ENCODE peak calls at places on chromosomes 2 and 18, in six cellular contexts. N is CD8-positive, alpha-beta T cell; Z is HTR-8/SVneo; A is NCI-H69; U is stimulated activated CD4-positive, alpha-beta T cell treated with anti-CD3 and anti-CD28 coated beads, Interleukin-15, amount 100 ng/mL, for 1 hour; C is activated CD4-positive, alpha-beta T cell treated with anti-CD3 and anti-CD28 coated beads for 4 hours. W is an unnamed sample.

GRCh38 chr2:163698857-163699256 is 37.0 kb downstream of the FIGN start:
- DNase-seq in U (no peak), N (no peak), A (peak; percentile 78), Z (no peak), C (no peak), W (no peak)

GRCh38 chr2:189474526-189474925 is 33.3 kb downstream of the WDR75 start:
- DNase-seq in N (no peak), C (no peak), Z (no peak), A (no peak), U (no peak), W (no peak)

GRCh38 chr18:59861963-59862819 is 37.6 kb upstream of the PMAIP1 start:
- DNase-seq in N (no peak), C (no peak), A (peak; percentile 33), Z (no peak), U (no peak), W (peak; percentile 25)

GRCh38 chr2:240021488-240022104 is 3.5 kb downstream of the NDUFA10 start:
- DNase-seq in A (peak; percentile 47), Z (peak; percentile 74), U (peak; percentile 26), N (peak; percentile 41), C (peak; percentile 47), W (peak; percentile 70)

GRCh38 chr2:41701231-41701630 is 346.6 kb upstream of the PKDCC start:
- DNase-seq in Z (no peak), C (no peak), N (no peak), U (no peak), A (no peak), W (no peak)

GRCh38 chr18:8856187-8856586 is 150.8 kb downstream of the MTCL1 start:
- DNase-seq in Z (no peak), N (no peak), A (no peak), U (no peak), C (no peak), W (no peak)

GRCh38 chr2:160816916-160817315 is 323.3 kb upstream of the RBMS1 start:
- DNase-seq in U (no peak), A (peak; percentile 53), Z (no peak), C (no peak), N (no peak), W (no peak)

GRCh38 chr2:126444511-126444910 is 211.4 kb upstream of the GYPC start:
- DNase-seq in A (no peak), N (no peak), Z (no peak), C (no peak), U (no peak), W (no peak)

GRCh38 chr18:57959278-57959677 is 84.7 kb upstream of the NEDD4L start:
- DNase-seq in Z (peak; percentile 29), U (no peak), N (no peak), A (peak; percentile 91), C (no peak), W (peak; percentile 87)

GRCh38 chr2:39737661-39738060 is 41.4 kb downstream of the THUMPD2 start:
- DNase-seq in N (no peak), C (no peak), Z (peak; percentile 71), A (no peak), U (no peak), W (peak; percentile 25)

GRCh38 chr2:144412727-144413126 is 107.2 kb downstream of the ZEB2 start:
- DNase-seq in U (no peak), Z (no peak), A (no peak), C (no peak), N (no peak), W (no peak)

GRCh38 chr2:169507698-169508097 is 1.8 kb upstream of the KLHL41 start:
- DNase-seq in U (no peak), A (peak; percentile 84), N (no peak), Z (peak; percentile 55), C (no peak), W (peak; percentile 67)

GRCh38 chr2:158686166-158686792 is 108.8 kb upstream of the DAPL1 start:
- DNase-seq in N (no peak), Z (no peak), A (no peak), U (no peak), C (no peak), W (no peak)

GRCh38 chr18:79439201-79440023 is 43.7 kb downstream of the NFATC1 start:
- DNase-seq in C (peak; percentile 48), N (no peak), Z (no peak), U (no peak), A (no peak), W (peak; percentile 34)

GRCh38 chr18:43665239-43665788 is 388.0 kb upstream of the SYT4 start:
- DNase-seq in A (peak; percentile 20), Z (peak; percentile 1), U (no peak), N (no peak), C (no peak), W (peak; percentile 87)

W was measured in kidney tubule cell.